ENCODE peak calls at places on chromosome 9, in six cellular contexts. U, T, O, R, C and I are unnamed samples.

GRCh38 chr9:20557890-20558608 is 64.2 kb downstream of the MLLT3 start:
- DNase-seq in U (no peak), T (no peak), O (peak), R (no peak), C (no peak), I (no peak)

GRCh38 chr9:127336708-127337352 is 60.1 kb upstream of the SLC2A8 start:
- DNase-seq in U (peak), T (peak), O (peak), R (peak), C (no peak), I (no peak)

GRCh38 chr9:19410594-19410993 is 1.8 kb downstream of the ACER2 start:
- DNase-seq in U (no peak), T (no peak), O (no peak), R (no peak), C (no peak), I (no peak)

GRCh38 chr9:98907055-98907454 is 36.7 kb upstream of the COL15A1 start:
- DNase-seq in U (no peak), T (no peak), O (no peak), R (no peak), C (no peak), I (no peak)

GRCh38 chr9:70205366-70206020 is 53.3 kb upstream of the SMC5 start:
- DNase-seq in U (no peak), T (no peak), O (no peak), R (peak), C (no peak), I (no peak)

GRCh38 chr9:95516736-95517558 is at the start of gene PTCH1:
- DNase-seq in U (peak), T (no peak), O (peak), R (peak), C (peak), I (peak)

GRCh38 chr9:130444565-130445221 is at the start of gene ASS1:
- DNase-seq in U (peak), T (no peak), O (peak), R (peak), C (peak), I (no peak)

GRCh38 chr9:73135394-73135793 is 16.3 kb upstream of the ANXA1 start:
- DNase-seq in U (no peak), T (no peak), O (no peak), R (no peak), C (no peak), I (no peak)

GRCh38 chr9:89919171-89919681 is 314.4 kb downstream of the GADD45G start:
- DNase-seq in U (no peak), T (peak), O (peak), R (no peak), C (peak), I (peak)

GRCh38 chr9:126149661-126150060 is 177.0 kb upstream of the MVB12B start:
- DNase-seq in U (no peak), T (no peak), O (peak), R (no peak), C (no peak), I (no peak)

GRCh38 chr9:126236273-126236672 is 90.4 kb upstream of the MVB12B start:
- DNase-seq in U (no peak), T (no peak), O (no peak), R (no peak), C (no peak), I (no peak)

GRCh38 chr9:119318371-119318770 is 50.9 kb downstream of the BRINP1 start:
- DNase-seq in U (no peak), T (no peak), O (no peak), R (no peak), C (no peak), I (no peak)
- TF ChIP-seq CTCF in U (no peak), T (no peak), O (no peak), R (no peak), C (no peak), I (no peak)

DNA sequence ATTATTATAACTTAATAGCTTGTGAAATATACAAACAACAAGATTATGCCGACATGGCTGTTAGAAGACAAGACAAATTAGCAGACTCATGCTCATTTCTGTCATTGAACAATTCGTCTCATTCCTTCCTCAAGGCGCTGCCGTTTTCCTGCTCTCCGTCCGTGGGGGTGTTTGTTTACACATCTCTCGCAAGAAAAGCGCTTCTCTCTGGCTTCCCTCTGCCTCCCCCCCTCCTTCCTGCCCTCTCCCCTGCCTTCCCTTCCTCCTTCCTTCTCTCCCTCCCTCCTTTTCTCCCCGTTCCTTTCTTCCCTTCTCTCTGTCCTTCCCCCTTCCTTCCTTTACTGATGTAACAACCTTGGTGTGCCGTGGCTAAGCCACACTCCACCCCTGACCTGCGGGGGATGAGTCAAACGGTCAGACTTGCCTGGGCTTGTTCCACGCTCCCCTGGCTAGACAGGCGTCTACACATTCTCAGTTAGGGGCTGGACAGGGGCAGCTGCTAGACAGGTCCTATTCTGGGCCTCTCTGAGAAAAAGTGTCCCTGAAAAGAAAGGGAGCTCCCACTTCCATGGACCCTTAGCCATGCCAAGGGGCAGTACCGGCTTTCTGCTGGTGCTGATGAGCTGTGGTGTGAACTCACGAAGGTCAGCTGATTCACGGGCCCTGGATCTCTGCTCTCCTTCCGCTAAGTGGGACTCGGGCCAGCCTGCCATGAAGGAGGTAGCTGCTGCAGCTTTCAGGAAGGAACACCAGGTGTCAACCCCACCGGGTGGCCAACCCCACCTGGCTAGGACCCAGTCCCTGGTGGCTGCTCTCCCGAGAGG is 32.0 kb upstream of the SPTLC1 start:
- DNase-seq in U (no peak), T (peak), O (no peak), R (peak), C (peak), I (no peak)
- TF ChIP-seq CTCF in U (no peak), T (no peak), O (no peak), R (peak), C (no peak), I (no peak)

DNA sequence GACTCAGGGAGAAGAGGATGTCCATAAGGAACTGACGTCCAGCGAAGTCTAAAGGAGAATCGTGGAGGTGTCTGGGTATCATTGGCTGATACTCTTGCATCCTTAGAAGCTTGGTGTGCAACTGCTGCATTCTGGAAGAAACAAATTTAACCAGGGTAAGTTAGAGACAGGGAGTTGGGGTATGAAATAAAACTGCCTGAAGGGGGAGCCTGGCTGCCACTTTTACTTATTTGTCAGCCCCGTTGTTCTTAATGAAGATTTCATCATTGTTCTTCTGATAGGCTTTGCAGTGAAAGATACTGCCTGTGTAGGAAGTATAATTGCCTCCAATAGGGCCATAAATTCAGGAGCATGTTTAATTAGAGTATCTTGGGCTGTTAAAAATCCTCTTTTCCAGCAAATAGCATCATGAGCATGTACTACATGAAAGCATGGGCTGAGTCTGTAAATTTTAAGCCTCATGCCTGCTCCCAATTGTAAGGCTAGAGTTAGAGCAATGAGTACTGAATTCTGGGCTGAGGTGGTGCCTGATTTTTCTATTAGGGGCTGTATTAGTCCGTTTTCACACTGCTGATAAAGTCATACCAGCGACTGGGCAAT is 1264.5 kb upstream of the ACO1 start:
- DNase-seq in U (no peak), T (peak), O (no peak), R (peak), C (peak), I (no peak)
- TF ChIP-seq CTCF in U (peak), T (peak), O (peak), R (peak), C (peak), I (peak)

DNA sequence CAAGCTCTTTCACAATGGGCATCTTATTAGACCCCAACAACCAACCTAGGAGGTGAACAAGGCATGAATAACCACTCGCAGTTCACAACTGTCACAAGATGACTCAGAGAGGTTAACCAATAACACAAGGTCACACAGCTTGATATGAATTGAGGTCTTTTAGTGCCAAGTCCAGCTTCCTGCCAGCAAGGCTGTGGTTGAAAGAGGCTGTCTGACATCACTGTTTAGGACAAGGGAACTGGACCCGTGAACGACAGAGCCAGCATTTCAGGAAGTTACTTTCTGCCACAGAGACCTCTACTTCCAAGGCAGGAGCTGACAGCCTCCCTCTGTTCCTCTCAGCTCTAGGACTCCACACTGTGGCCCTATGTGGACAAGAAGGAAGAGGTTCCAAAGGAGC is 53.4 kb upstream of the ALDH1B1 start:
- DNase-seq in U (no peak), T (no peak), O (no peak), R (peak), C (no peak), I (no peak)
- TF ChIP-seq CTCF in U (no peak), T (no peak), O (no peak), R (no peak), C (no peak), I (no peak)